ENCODE peak calls at places on chromosomes 12 and 14, in six cellular contexts. One of them, this sample, is unnamed.

GRCh38 chr12:89059721-89060120 is 292.6 kb downstream of the DUSP6 start:
- DNase-seq in GM12878: no peak
- DNase-seq in A549: no peak
- DNase-seq in HepG2: no peak
- DNase-seq in K562: no peak
- DNase-seq in HCT116: no peak
- DNase-seq in this sample: no peak

GRCh38 chr14:32073537-32074189 is 3.4 kb upstream of the ARHGAP5 start:
- DNase-seq in K562: peak
- DNase-seq in HepG2: peak
- DNase-seq in GM12878: peak
- DNase-seq in A549: peak
- DNase-seq in HCT116: peak
- DNase-seq in this sample: peak

GRCh38 chr14:79638647-79639266 is 572.5 kb downstream of the DIO2 start:
- DNase-seq in HCT116: no peak
- DNase-seq in GM12878: no peak
- DNase-seq in HepG2: no peak
- DNase-seq in K562: no peak
- DNase-seq in A549: no peak
- DNase-seq in this sample: no peak

GRCh38 chr14:74405663-74406062 is 20.3 kb downstream of the SYNDIG1L start:
- DNase-seq in HepG2: no peak
- DNase-seq in K562: no peak
- DNase-seq in GM12878: no peak
- DNase-seq in A549: no peak
- DNase-seq in HCT116: no peak
- DNase-seq in this sample: no peak

GRCh38 chr14:24116111-24116809 is 1.5 kb upstream of the NRL start:
- DNase-seq in HCT116: no peak
- DNase-seq in K562: no peak
- DNase-seq in HepG2: no peak
- DNase-seq in A549: no peak
- DNase-seq in GM12878: no peak
- DNase-seq in this sample: no peak

GRCh38 chr12:78571953-78572352 is 292.6 kb upstream of the SYT1 start:
- DNase-seq in A549: peak
- DNase-seq in GM12878: no peak
- DNase-seq in HCT116: no peak
- DNase-seq in K562: no peak
- DNase-seq in HepG2: no peak
- DNase-seq in this sample: peak

GRCh38 chr12:103786201-103786600 is 54.8 kb downstream of the NT5DC3 start:
- DNase-seq in HepG2: no peak
- DNase-seq in GM12878: no peak
- DNase-seq in A549: no peak
- DNase-seq in K562: no peak
- DNase-seq in HCT116: no peak
- DNase-seq in this sample: no peak

GRCh38 chr14:103819503-103820307 is 27.7 kb downstream of the PPP1R13B start:
- DNase-seq in HCT116: no peak
- DNase-seq in K562: no peak
- DNase-seq in A549: no peak
- DNase-seq in GM12878: no peak
- DNase-seq in HepG2: peak
- DNase-seq in this sample: peak

GRCh38 chr12:5402009-5402408 is 29.9 kb upstream of the NTF3 start:
- DNase-seq in HepG2: no peak
- DNase-seq in A549: no peak
- DNase-seq in GM12878: no peak
- DNase-seq in K562: no peak
- DNase-seq in HCT116: no peak
- DNase-seq in this sample: no peak

GRCh38 chr12:75970310-75970709 is 61.3 kb downstream of the PHLDA1 start:
- DNase-seq in K562: no peak
- DNase-seq in GM12878: no peak
- DNase-seq in HepG2: no peak
- DNase-seq in A549: no peak
- DNase-seq in HCT116: no peak
- DNase-seq in this sample: no peak

GRCh38 chr12:45987339-45987726 is 3.0 kb downstream of the SCAF11 start:
- DNase-seq in HepG2: no peak
- DNase-seq in K562: no peak
- DNase-seq in A549: no peak
- DNase-seq in GM12878: no peak
- DNase-seq in HCT116: no peak
- DNase-seq in this sample: no peak
- H3K4me2 ChIP-seq in HepG2: peak
- H3K4me2 ChIP-seq in K562: peak
- H3K4me2 ChIP-seq in A549: peak
- H3K4me2 ChIP-seq in GM12878: peak
- H3K4me2 ChIP-seq in HCT116: no peak
- H3K4me2 ChIP-seq in this sample: no peak

GRCh38 chr12:4283512-4284255 is 10.1 kb downstream of the CCND2 start:
- DNase-seq in K562: no peak
- DNase-seq in A549: no peak
- DNase-seq in HCT116: no peak
- DNase-seq in HepG2: no peak
- DNase-seq in GM12878: no peak
- DNase-seq in this sample: no peak
- TF ChIP-seq REST in K562: no peak
- TF ChIP-seq REST in A549: no peak
- TF ChIP-seq REST in HCT116: no peak
- TF ChIP-seq REST in HepG2: no peak
- TF ChIP-seq REST in GM12878: no peak
- TF ChIP-seq REST in this sample: no peak

DNA sequence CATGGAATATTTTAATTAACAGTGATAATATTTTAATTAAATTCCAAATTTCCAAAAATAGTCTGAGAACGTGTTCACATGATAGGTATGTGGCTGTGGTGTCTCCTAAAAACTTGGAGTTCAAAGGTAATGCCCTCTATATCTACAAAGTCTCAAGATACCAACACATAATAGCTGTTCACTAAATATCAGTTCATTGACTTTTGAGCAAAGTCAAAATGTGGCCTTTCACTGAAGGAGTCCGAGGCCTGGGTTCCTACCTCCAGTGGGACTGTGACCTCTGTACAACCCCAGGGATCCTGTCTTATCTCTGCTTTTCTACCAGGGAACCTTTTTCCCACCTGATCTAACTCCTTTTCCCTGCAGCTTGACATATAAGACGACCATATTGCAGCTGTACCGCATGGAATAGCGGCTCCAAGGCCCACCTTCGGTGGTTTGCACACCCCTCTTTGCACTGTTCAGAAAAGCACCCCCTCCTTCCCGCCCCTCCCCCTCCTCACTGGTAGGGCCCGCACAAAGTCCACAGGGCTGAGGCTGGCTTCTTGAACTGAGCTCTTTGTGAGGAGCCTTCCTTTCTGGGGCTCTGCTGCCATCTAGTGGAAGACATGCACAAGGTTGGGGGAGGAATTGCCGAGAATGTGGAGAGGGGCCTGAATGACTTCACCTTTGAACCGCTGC is 3.1 kb downstream of the CCND2 start:
- DNase-seq in HepG2: peak
- DNase-seq in HCT116: peak
- DNase-seq in K562: peak
- DNase-seq in A549: peak
- DNase-seq in GM12878: peak
- DNase-seq in this sample: peak
- H3K27ac ChIP-seq in HepG2: no peak
- H3K27ac ChIP-seq in HCT116: no peak
- H3K27ac ChIP-seq in K562: peak
- H3K27ac ChIP-seq in A549: no peak
- H3K27ac ChIP-seq in GM12878: peak
- H3K27ac ChIP-seq in this sample: peak

GRCh38 chr12:68031881-68032739 is 42.9 kb downstream of the IFNG-AS1 start:
- DNase-seq in A549: no peak
- DNase-seq in HCT116: no peak
- DNase-seq in GM12878: no peak
- DNase-seq in HepG2: no peak
- DNase-seq in K562: no peak
- DNase-seq in this sample: no peak
- H3K4me2 ChIP-seq in A549: no peak
- H3K4me2 ChIP-seq in HCT116: no peak
- H3K4me2 ChIP-seq in GM12878: peak
- H3K4me2 ChIP-seq in HepG2: no peak
- H3K4me2 ChIP-seq in K562: no peak
- H3K4me2 ChIP-seq in this sample: no peak

GRCh38 chr12:128644664-128645296 is 179.0 kb downstream of the SLC15A4 start:
- DNase-seq in GM12878: no peak
- DNase-seq in A549: peak
- DNase-seq in HCT116: no peak
- DNase-seq in HepG2: peak
- DNase-seq in K562: peak
- DNase-seq in this sample: peak
- TF ChIP-seq REST in GM12878: no peak
- TF ChIP-seq REST in A549: no peak
- TF ChIP-seq REST in HCT116: no peak
- TF ChIP-seq REST in HepG2: no peak
- TF ChIP-seq REST in K562: no peak
- TF ChIP-seq REST in this sample: no peak

GRCh38 chr12:69254046-69254445 is 14.7 kb downstream of the CPSF6 start:
- DNase-seq in K562: peak
- DNase-seq in A549: peak
- DNase-seq in HCT116: peak
- DNase-seq in GM12878: peak
- DNase-seq in HepG2: peak
- DNase-seq in this sample: peak
- H3K27ac ChIP-seq in K562: no peak
- H3K27ac ChIP-seq in A549: no peak
- H3K27ac ChIP-seq in HCT116: no peak
- H3K27ac ChIP-seq in GM12878: no peak
- H3K27ac ChIP-seq in HepG2: no peak
- H3K27ac ChIP-seq in this sample: no peak

GRCh38 chr12:69838086-69838440 is 13.0 kb downstream of the MYRFL start:
- DNase-seq in A549: no peak
- DNase-seq in HCT116: no peak
- DNase-seq in K562: no peak
- DNase-seq in GM12878: no peak
- DNase-seq in HepG2: no peak
- DNase-seq in this sample: no peak
- H3K4me2 ChIP-seq in A549: no peak
- H3K4me2 ChIP-seq in HCT116: no peak
- H3K4me2 ChIP-seq in K562: no peak
- H3K4me2 ChIP-seq in GM12878: no peak
- H3K4me2 ChIP-seq in HepG2: no peak
- H3K4me2 ChIP-seq in this sample: no peak

GRCh38 chr14:99195602-99196309 is 76.2 kb downstream of the BCL11B start:
- DNase-seq in GM12878: no peak
- DNase-seq in A549: no peak
- DNase-seq in HepG2: no peak
- DNase-seq in HCT116: no peak
- DNase-seq in K562: no peak
- DNase-seq in this sample: no peak
- TF ChIP-seq REST in GM12878: no peak
- TF ChIP-seq REST in A549: no peak
- TF ChIP-seq REST in HepG2: no peak
- TF ChIP-seq REST in HCT116: no peak
- TF ChIP-seq REST in K562: no peak
- TF ChIP-seq REST in this sample: no peak

DNA sequence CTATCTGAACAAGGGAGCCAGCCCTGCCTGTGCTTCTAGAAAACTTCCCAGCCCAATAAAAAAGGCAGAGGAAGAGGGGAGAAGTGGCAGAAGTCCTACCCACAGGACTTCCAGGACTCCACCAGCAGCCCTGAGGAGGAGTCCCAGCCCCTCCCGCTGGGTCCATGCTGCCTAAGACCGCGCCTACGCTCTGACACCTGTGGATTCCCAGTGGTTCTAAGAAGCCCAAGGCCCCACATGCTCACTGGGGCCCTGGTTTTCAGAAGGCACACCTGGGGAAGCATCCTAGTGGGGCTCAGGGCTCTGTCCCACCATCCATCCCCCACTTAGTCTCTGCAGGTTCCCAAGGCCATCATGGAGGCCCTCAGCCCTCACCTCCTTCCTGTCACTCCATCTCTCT is 32.7 kb downstream of the ACTN1 start:
- DNase-seq in HepG2: no peak
- DNase-seq in GM12878: no peak
- DNase-seq in K562: no peak
- DNase-seq in HCT116: no peak
- DNase-seq in A549: no peak
- DNase-seq in this sample: no peak
- H3K27ac ChIP-seq in HepG2: peak
- H3K27ac ChIP-seq in GM12878: no peak
- H3K27ac ChIP-seq in K562: no peak
- H3K27ac ChIP-seq in HCT116: no peak
- H3K27ac ChIP-seq in A549: peak
- H3K27ac ChIP-seq in this sample: no peak